ENCODE peak calls at places on chromosome 7, in four cellular contexts. One of them, this sample, is unnamed.

GRCh38 chr7:99267530-99268360 is 4.9 kb upstream of the MYH16 start:
- DNase-seq in pancreas: peak; percentile 46
- DNase-seq in thoracic aorta: peak; percentile 31
- DNase-seq in caudate nucleus: no peak
- DNase-seq in this sample: peak; percentile 32

GRCh38 chr7:137020351-137020750 is 151.9 kb downstream of the CHRM2 start:
- DNase-seq in thoracic aorta: no peak
- DNase-seq in caudate nucleus: no peak
- DNase-seq in pancreas: no peak
- DNase-seq in this sample: no peak

GRCh38 chr7:370775-371118 is 80.8 kb downstream of the FOXL3 start:
- DNase-seq in caudate nucleus: no peak
- DNase-seq in pancreas: no peak
- DNase-seq in thoracic aorta: no peak
- DNase-seq in this sample: no peak

GRCh38 chr7:102279537-102280400 is 6.9 kb upstream of the SH2B2 start:
- DNase-seq in pancreas: no peak
- DNase-seq in caudate nucleus: no peak
- DNase-seq in thoracic aorta: no peak
- DNase-seq in this sample: no peak

GRCh38 chr7:8144856-8145255 is 117.1 kb downstream of the ICA1 start:
- DNase-seq in thoracic aorta: no peak
- DNase-seq in caudate nucleus: no peak
- DNase-seq in pancreas: no peak
- DNase-seq in this sample: no peak

GRCh38 chr7:81873559-81873958 is 103.7 kb upstream of the HGF start:
- DNase-seq in thoracic aorta: no peak
- DNase-seq in caudate nucleus: no peak
- DNase-seq in pancreas: no peak
- DNase-seq in this sample: no peak

GRCh38 chr7:95609277-95609971 is 13.1 kb upstream of the PDK4 start:
- DNase-seq in caudate nucleus: no peak
- DNase-seq in thoracic aorta: no peak
- DNase-seq in pancreas: peak; percentile 77
- DNase-seq in this sample: no peak

GRCh38 chr7:44385384-44386138 is 60.2 kb upstream of the CAMK2B start:
- DNase-seq in thoracic aorta: no peak
- DNase-seq in caudate nucleus: no peak
- DNase-seq in pancreas: no peak
- DNase-seq in this sample: no peak

GRCh38 chr7:73345538-73345937 is 17.6 kb downstream of the FKBP6 start:
- DNase-seq in thoracic aorta: no peak
- DNase-seq in caudate nucleus: no peak
- DNase-seq in pancreas: no peak
- DNase-seq in this sample: no peak

GRCh38 chr7:111352319-111352718 is 210.0 kb downstream of the IMMP2L start:
- DNase-seq in pancreas: no peak
- DNase-seq in caudate nucleus: no peak
- DNase-seq in thoracic aorta: no peak
- DNase-seq in this sample: no peak

GRCh38 chr7:43015301-43015700 is 83.1 kb downstream of the MRPL32 start:
- DNase-seq in thoracic aorta: no peak
- DNase-seq in caudate nucleus: no peak
- DNase-seq in pancreas: no peak
- DNase-seq in this sample: no peak

GRCh38 chr7:70654979-70655378 is 477.0 kb upstream of the GALNT17 start:
- DNase-seq in thoracic aorta: no peak
- DNase-seq in caudate nucleus: no peak
- DNase-seq in pancreas: no peak
- DNase-seq in this sample: no peak

GRCh38 chr7:147756290-147756689 is 834.3 kb upstream of the C7orf33 start:
- DNase-seq in pancreas: no peak
- DNase-seq in thoracic aorta: no peak
- DNase-seq in caudate nucleus: no peak
- DNase-seq in this sample: no peak

GRCh38 chr7:114086491-114086905 is 167.7 kb upstream of the PPP1R3A start:
- DNase-seq in thoracic aorta: no peak
- DNase-seq in caudate nucleus: no peak
- DNase-seq in pancreas: peak; percentile 34
- DNase-seq in this sample: no peak

GRCh38 chr7:155380986-155381851 is 76.7 kb upstream of the EN2 start:
- DNase-seq in thoracic aorta: no peak
- DNase-seq in caudate nucleus: no peak
- DNase-seq in pancreas: no peak
- DNase-seq in this sample: no peak

GRCh38 chr7:52410032-52410431 is 625.4 kb upstream of the POM121L12 start:
- DNase-seq in pancreas: no peak
- DNase-seq in thoracic aorta: no peak
- DNase-seq in caudate nucleus: no peak
- DNase-seq in this sample: no peak

GRCh38 chr7:41702635-41703371 is at the start of gene INHBA:
- DNase-seq in thoracic aorta: no peak
- DNase-seq in caudate nucleus: no peak
- DNase-seq in pancreas: no peak
- DNase-seq in this sample: no peak

GRCh38 chr7:133258174-133258573 is 5.3 kb downstream of the EXOC4 start:
- DNase-seq in thoracic aorta: no peak
- DNase-seq in caudate nucleus: no peak
- DNase-seq in pancreas: no peak
- DNase-seq in this sample: no peak

GRCh38 chr7:44175730-44176129 is 13.5 kb downstream of the GCK start:
- DNase-seq in thoracic aorta: no peak
- DNase-seq in caudate nucleus: no peak
- DNase-seq in pancreas: no peak
- DNase-seq in this sample: no peak

GRCh38 chr7:7761340-7761973 is 43.0 kb upstream of the RPA3 start:
- DNase-seq in caudate nucleus: no peak
- DNase-seq in pancreas: no peak
- DNase-seq in thoracic aorta: no peak
- DNase-seq in this sample: no peak

GRCh38 chr7:33044986-33045385 is 17.6 kb downstream of the NT5C3A start:
- DNase-seq in thoracic aorta: no peak
- DNase-seq in pancreas: no peak
- DNase-seq in caudate nucleus: no peak
- DNase-seq in this sample: no peak

GRCh38 chr7:135690566-135690965 is 28.3 kb downstream of the STMP1 start:
- DNase-seq in pancreas: no peak
- DNase-seq in caudate nucleus: no peak
- DNase-seq in thoracic aorta: no peak
- DNase-seq in this sample: no peak

GRCh38 chr7:144834516-144835165 is 1.2 kb downstream of the TPK1 start:
- DNase-seq in pancreas: no peak
- DNase-seq in thoracic aorta: no peak
- DNase-seq in caudate nucleus: no peak
- DNase-seq in this sample: no peak

GRCh38 chr7:149427096-149427680 is 33.7 kb downstream of the ZNF777 start:
- DNase-seq in thoracic aorta: no peak
- DNase-seq in pancreas: no peak
- DNase-seq in caudate nucleus: no peak
- DNase-seq in this sample: no peak

GRCh38 chr7:50528266-50529092 is 36.7 kb downstream of the DDC start:
- DNase-seq in caudate nucleus: no peak
- DNase-seq in pancreas: peak; percentile 33
- DNase-seq in thoracic aorta: no peak
- DNase-seq in this sample: no peak

GRCh38 chr7:55165176-55165861 is 146.5 kb downstream of the EGFR start:
- DNase-seq in pancreas: no peak
- DNase-seq in caudate nucleus: no peak
- DNase-seq in thoracic aorta: no peak
- DNase-seq in this sample: peak; percentile 44

GRCh38 chr7:93757421-93757820 is 133.1 kb downstream of the TFPI2 start:
- DNase-seq in pancreas: no peak
- DNase-seq in caudate nucleus: no peak
- DNase-seq in thoracic aorta: no peak
- DNase-seq in this sample: no peak

GRCh38 chr7:73894851-73895441 is 34.0 kb downstream of the TMEM270 start:
- DNase-seq in pancreas: peak; percentile 36
- DNase-seq in caudate nucleus: no peak
- DNase-seq in thoracic aorta: peak; percentile 89
- DNase-seq in this sample: peak; percentile 99

GRCh38 chr7:115789901-115790300 is 240.7 kb downstream of the TFEC start:
- DNase-seq in caudate nucleus: no peak
- DNase-seq in thoracic aorta: no peak
- DNase-seq in pancreas: no peak
- DNase-seq in this sample: no peak

GRCh38 chr7:128833148-128833938 is 3.1 kb downstream of the FLNC start:
- DNase-seq in thoracic aorta: no peak
- DNase-seq in caudate nucleus: peak; percentile 38
- DNase-seq in pancreas: no peak
- DNase-seq in this sample: peak; percentile 91

GRCh38 chr7:88480901-88481300 is 174.2 kb upstream of the STEAP4 start:
- DNase-seq in pancreas: no peak
- DNase-seq in thoracic aorta: no peak
- DNase-seq in caudate nucleus: no peak
- DNase-seq in this sample: no peak

GRCh38 chr7:50657341-50657873 is 92.2 kb upstream of the DDC start:
- DNase-seq in caudate nucleus: no peak
- DNase-seq in thoracic aorta: peak; percentile 61
- DNase-seq in pancreas: no peak
- DNase-seq in this sample: peak; percentile 93

GRCh38 chr7:5388905-5389433 is 34.7 kb downstream of the TNRC18 start:
- DNase-seq in pancreas: no peak
- DNase-seq in caudate nucleus: no peak
- DNase-seq in thoracic aorta: no peak
- DNase-seq in this sample: no peak

GRCh38 chr7:5393328-5393727 is 30.3 kb downstream of the TNRC18 start:
- DNase-seq in caudate nucleus: no peak
- DNase-seq in thoracic aorta: no peak
- DNase-seq in pancreas: no peak
- DNase-seq in this sample: no peak

GRCh38 chr7:5393748-5394147 is 29.9 kb downstream of the TNRC18 start:
- DNase-seq in thoracic aorta: no peak
- DNase-seq in caudate nucleus: no peak
- DNase-seq in pancreas: no peak
- DNase-seq in this sample: no peak

GRCh38 chr7:5388273-5388866 is 35.3 kb downstream of the TNRC18 start:
- DNase-seq in caudate nucleus: no peak
- DNase-seq in pancreas: no peak
- DNase-seq in thoracic aorta: no peak
- DNase-seq in this sample: no peak

DNA sequence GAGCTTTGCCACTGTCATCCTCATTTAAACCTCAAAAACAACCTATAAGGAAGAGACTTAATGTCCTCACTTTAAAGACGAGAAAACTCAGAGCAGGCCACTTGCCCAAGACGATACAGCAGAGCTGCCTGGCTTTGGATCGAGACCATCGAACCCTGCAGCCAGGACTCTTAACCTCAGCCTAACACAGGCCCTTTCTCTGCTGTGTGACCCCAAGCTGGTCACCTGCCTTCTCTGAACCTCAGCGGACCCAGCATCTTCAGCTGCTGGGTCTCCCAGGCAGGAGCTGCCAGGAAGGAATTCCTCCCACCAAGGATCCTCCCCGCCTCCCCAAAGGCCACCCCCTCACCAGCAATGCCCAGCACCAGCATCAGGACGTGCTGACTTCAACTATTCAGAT is 32.7 kb downstream of the TNRC18 start:
- DNase-seq in thoracic aorta: no peak
- DNase-seq in caudate nucleus: no peak
- DNase-seq in pancreas: no peak
- DNase-seq in this sample: no peak
- H3K27ac ChIP-seq in thoracic aorta: no peak overlapping the region
- H3K27ac ChIP-seq in caudate nucleus: no peak overlapping the region
- H3K27ac ChIP-seq in pancreas: no peak overlapping the region
- H3K27ac ChIP-seq in this sample: peak overlapping the region; percentile 53

DNA sequence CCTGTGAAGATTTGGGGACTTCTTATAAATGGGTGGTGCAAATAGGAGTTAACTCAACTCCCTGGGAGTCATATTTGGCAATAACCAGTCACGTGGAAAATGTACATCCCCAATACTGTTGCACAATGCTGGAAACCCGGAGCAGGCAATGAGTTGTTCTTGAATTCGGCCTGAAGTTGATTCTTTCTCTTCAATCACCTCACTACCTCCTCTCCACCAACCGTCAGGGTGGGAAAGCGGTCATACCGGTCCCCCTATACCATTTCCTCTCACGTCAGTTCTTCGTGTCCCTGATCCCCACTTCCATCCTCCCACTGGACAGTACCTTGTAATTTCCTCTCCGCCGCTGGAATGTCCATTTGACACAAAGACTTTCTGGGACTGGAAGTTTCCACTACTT is 2.8 kb downstream of the GIMAP5 start:
- DNase-seq in pancreas: no peak
- DNase-seq in caudate nucleus: no peak
- DNase-seq in thoracic aorta: no peak
- DNase-seq in this sample: no peak
- H3K27ac ChIP-seq in pancreas: no peak overlapping the region
- H3K27ac ChIP-seq in caudate nucleus: no peak overlapping the region
- H3K27ac ChIP-seq in thoracic aorta: no peak overlapping the region
- H3K27ac ChIP-seq in this sample: no peak overlapping the region

DNA sequence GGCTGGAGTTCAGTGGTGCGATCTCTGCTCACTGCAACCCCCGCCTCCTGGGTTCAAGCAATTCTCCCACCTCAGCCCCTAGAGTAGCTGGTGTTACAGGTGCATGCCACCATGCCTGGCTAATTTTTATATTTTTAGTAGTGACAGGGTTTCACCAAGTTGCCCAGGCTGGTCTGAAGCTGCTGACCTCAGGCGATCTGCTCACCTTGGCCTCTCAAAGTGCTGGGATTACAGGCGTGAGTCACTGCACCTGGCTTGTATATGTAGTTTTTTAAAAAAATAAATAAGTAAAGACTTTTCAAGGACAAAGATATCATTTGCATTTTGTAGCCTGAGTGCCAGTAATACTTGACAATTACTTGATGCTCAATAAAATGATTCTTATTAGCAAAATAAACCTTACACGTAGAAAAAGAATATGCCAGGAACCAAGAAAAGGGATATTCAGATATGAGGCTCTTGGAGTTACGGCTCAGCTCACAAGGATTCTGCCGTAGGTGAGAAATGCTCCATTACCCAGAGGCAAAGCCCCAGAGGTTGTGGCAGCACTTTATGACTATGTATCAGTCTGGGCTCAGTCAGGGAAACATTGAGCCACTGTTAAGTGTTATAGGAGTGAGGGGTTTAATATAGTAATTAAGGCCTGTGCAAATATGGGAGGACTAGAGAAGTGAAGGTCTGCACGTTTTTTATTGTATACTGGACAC is 98.5 kb downstream of the TPST1 start:
- DNase-seq in caudate nucleus: no peak
- DNase-seq in pancreas: peak; percentile 63
- DNase-seq in thoracic aorta: no peak
- DNase-seq in this sample: no peak
- H3K27ac ChIP-seq in caudate nucleus: no peak overlapping the region
- H3K27ac ChIP-seq in pancreas: peak overlapping the region; percentile 28
- H3K27ac ChIP-seq in thoracic aorta: no peak overlapping the region
- H3K27ac ChIP-seq in this sample: no peak overlapping the region

GRCh38 chr7:150721970-150722373 is 5.6 kb downstream of the GIMAP1 start:
- DNase-seq in thoracic aorta: no peak
- DNase-seq in pancreas: no peak
- DNase-seq in caudate nucleus: no peak
- DNase-seq in this sample: no peak

GRCh38 chr7:150723467-150723866 is 7.1 kb downstream of the GIMAP1 start:
- DNase-seq in caudate nucleus: no peak
- DNase-seq in thoracic aorta: no peak
- DNase-seq in pancreas: no peak
- DNase-seq in this sample: no peak

GRCh38 chr7:150717821-150718420 is 1.5 kb downstream of the GIMAP1 start:
- DNase-seq in pancreas: no peak
- DNase-seq in thoracic aorta: no peak
- DNase-seq in caudate nucleus: no peak
- DNase-seq in this sample: no peak

GRCh38 chr7:150722403-150723065 is 6.1 kb downstream of the GIMAP1 start:
- DNase-seq in thoracic aorta: no peak
- DNase-seq in pancreas: no peak
- DNase-seq in caudate nucleus: no peak
- DNase-seq in this sample: no peak

GRCh38 chr7:150719960-150720891 is 3.8 kb downstream of the GIMAP1 start:
- DNase-seq in thoracic aorta: no peak
- DNase-seq in caudate nucleus: no peak
- DNase-seq in pancreas: no peak
- DNase-seq in this sample: no peak
- H3K27ac ChIP-seq in thoracic aorta: no peak overlapping the region
- H3K27ac ChIP-seq in caudate nucleus: no peak overlapping the region
- H3K27ac ChIP-seq in pancreas: no peak overlapping the region
- H3K27ac ChIP-seq in this sample: no peak overlapping the region